ENCODE peak calls at places on chromosomes 1 and 21, in eight cellular contexts. One of them, this sample, is unnamed.

GRCh38 chr1:228852015-228852414 is 116.7 kb downstream of the RHOU start:
- DNase-seq in caudate nucleus: no peak
- DNase-seq in stimulated activated naive B cell treated with anti-CD40 and anti-IgM and Interleukin-4, amounts not matched to agents 10 μg/mL and 1 μg/mL and 100 μg/mL, for 72 hours: no peak
- DNase-seq in OCI-LY7: no peak
- DNase-seq in kidney tubule cell: no peak
- DNase-seq in substantia nigra: no peak
- DNase-seq in mucosa of descending colon: peak
- DNase-seq in NCI-H446: no peak
- DNase-seq in this sample: peak

GRCh38 chr1:64093941-64094340 is 109.5 kb upstream of the UBE2U start:
- DNase-seq in caudate nucleus: no peak
- DNase-seq in stimulated activated naive B cell treated with anti-CD40 and anti-IgM and Interleukin-4, amounts not matched to agents 10 μg/mL and 1 μg/mL and 100 μg/mL, for 72 hours: no peak
- DNase-seq in OCI-LY7: no peak
- DNase-seq in kidney tubule cell: peak
- DNase-seq in substantia nigra: no peak
- DNase-seq in mucosa of descending colon: no peak
- DNase-seq in NCI-H446: no peak
- DNase-seq in this sample: no peak

GRCh38 chr1:235712812-235713211 is 63.2 kb upstream of the GNG4 start:
- DNase-seq in caudate nucleus: no peak
- DNase-seq in stimulated activated naive B cell treated with anti-CD40 and anti-IgM and Interleukin-4, amounts not matched to agents 10 μg/mL and 1 μg/mL and 100 μg/mL, for 72 hours: no peak
- DNase-seq in OCI-LY7: no peak
- DNase-seq in kidney tubule cell: no peak
- DNase-seq in substantia nigra: no peak
- DNase-seq in mucosa of descending colon: no peak
- DNase-seq in NCI-H446: no peak
- DNase-seq in this sample: no peak

GRCh38 chr1:19055001-19055400 is 98.5 kb upstream of the IFFO2 start:
- DNase-seq in caudate nucleus: no peak
- DNase-seq in stimulated activated naive B cell treated with anti-CD40 and anti-IgM and Interleukin-4, amounts not matched to agents 10 μg/mL and 1 μg/mL and 100 μg/mL, for 72 hours: no peak
- DNase-seq in OCI-LY7: no peak
- DNase-seq in kidney tubule cell: no peak
- DNase-seq in substantia nigra: no peak
- DNase-seq in mucosa of descending colon: no peak
- DNase-seq in NCI-H446: no peak
- DNase-seq in this sample: no peak

GRCh38 chr1:119373465-119373864 is 4.9 kb downstream of the HAO2 start:
- DNase-seq in caudate nucleus: no peak
- DNase-seq in stimulated activated naive B cell treated with anti-CD40 and anti-IgM and Interleukin-4, amounts not matched to agents 10 μg/mL and 1 μg/mL and 100 μg/mL, for 72 hours: no peak
- DNase-seq in OCI-LY7: no peak
- DNase-seq in kidney tubule cell: peak
- DNase-seq in substantia nigra: no peak
- DNase-seq in mucosa of descending colon: no peak
- DNase-seq in NCI-H446: no peak
- DNase-seq in this sample: no peak

GRCh38 chr1:193031431-193031830 is 27.7 kb downstream of the UCHL5 start:
- DNase-seq in caudate nucleus: no peak
- DNase-seq in stimulated activated naive B cell treated with anti-CD40 and anti-IgM and Interleukin-4, amounts not matched to agents 10 μg/mL and 1 μg/mL and 100 μg/mL, for 72 hours: no peak
- DNase-seq in OCI-LY7: peak
- DNase-seq in kidney tubule cell: peak
- DNase-seq in substantia nigra: no peak
- DNase-seq in mucosa of descending colon: no peak
- DNase-seq in NCI-H446: no peak
- DNase-seq in this sample: no peak

GRCh38 chr1:202235856-202236837 is 42.5 kb downstream of the LGR6 start:
- DNase-seq in caudate nucleus: no peak
- DNase-seq in stimulated activated naive B cell treated with anti-CD40 and anti-IgM and Interleukin-4, amounts not matched to agents 10 μg/mL and 1 μg/mL and 100 μg/mL, for 72 hours: peak
- DNase-seq in OCI-LY7: peak
- DNase-seq in kidney tubule cell: peak
- DNase-seq in substantia nigra: peak
- DNase-seq in mucosa of descending colon: peak
- DNase-seq in NCI-H446: peak
- DNase-seq in this sample: peak

GRCh38 chr1:76669146-76669545 is 198.1 kb upstream of the ST6GALNAC5 start:
- DNase-seq in caudate nucleus: peak
- DNase-seq in stimulated activated naive B cell treated with anti-CD40 and anti-IgM and Interleukin-4, amounts not matched to agents 10 μg/mL and 1 μg/mL and 100 μg/mL, for 72 hours: no peak
- DNase-seq in OCI-LY7: no peak
- DNase-seq in kidney tubule cell: no peak
- DNase-seq in substantia nigra: no peak
- DNase-seq in mucosa of descending colon: no peak
- DNase-seq in NCI-H446: no peak
- DNase-seq in this sample: no peak

GRCh38 chr1:2801535-2802291 is at the start of gene TTC34:
- DNase-seq in caudate nucleus: no peak
- DNase-seq in stimulated activated naive B cell treated with anti-CD40 and anti-IgM and Interleukin-4, amounts not matched to agents 10 μg/mL and 1 μg/mL and 100 μg/mL, for 72 hours: peak
- DNase-seq in OCI-LY7: peak
- DNase-seq in kidney tubule cell: peak
- DNase-seq in substantia nigra: no peak
- DNase-seq in mucosa of descending colon: peak
- DNase-seq in NCI-H446: no peak
- DNase-seq in this sample: peak

GRCh38 chr21:31781737-31782136 is 49.8 kb upstream of the SCAF4 start:
- DNase-seq in caudate nucleus: no peak
- DNase-seq in stimulated activated naive B cell treated with anti-CD40 and anti-IgM and Interleukin-4, amounts not matched to agents 10 μg/mL and 1 μg/mL and 100 μg/mL, for 72 hours: no peak
- DNase-seq in OCI-LY7: no peak
- DNase-seq in kidney tubule cell: peak
- DNase-seq in substantia nigra: peak
- DNase-seq in mucosa of descending colon: no peak
- DNase-seq in NCI-H446: no peak
- DNase-seq in this sample: peak

GRCh38 chr1:207885129-207886032 is 25.5 kb downstream of the CD34 start:
- DNase-seq in caudate nucleus: peak
- DNase-seq in stimulated activated naive B cell treated with anti-CD40 and anti-IgM and Interleukin-4, amounts not matched to agents 10 μg/mL and 1 μg/mL and 100 μg/mL, for 72 hours: peak
- DNase-seq in OCI-LY7: peak
- DNase-seq in kidney tubule cell: peak
- DNase-seq in substantia nigra: peak
- DNase-seq in mucosa of descending colon: peak
- DNase-seq in NCI-H446: peak
- DNase-seq in this sample: peak

GRCh38 chr1:70893381-70893780 is 154.2 kb downstream of the PTGER3 start:
- DNase-seq in caudate nucleus: no peak
- DNase-seq in stimulated activated naive B cell treated with anti-CD40 and anti-IgM and Interleukin-4, amounts not matched to agents 10 μg/mL and 1 μg/mL and 100 μg/mL, for 72 hours: no peak
- DNase-seq in OCI-LY7: no peak
- DNase-seq in kidney tubule cell: peak
- DNase-seq in substantia nigra: no peak
- DNase-seq in mucosa of descending colon: no peak
- DNase-seq in NCI-H446: no peak
- DNase-seq in this sample: no peak

GRCh38 chr1:160243767-160244166 is 18.6 kb downstream of the DCAF8 start:
- DNase-seq in caudate nucleus: no peak
- DNase-seq in stimulated activated naive B cell treated with anti-CD40 and anti-IgM and Interleukin-4, amounts not matched to agents 10 μg/mL and 1 μg/mL and 100 μg/mL, for 72 hours: no peak
- DNase-seq in OCI-LY7: no peak
- DNase-seq in kidney tubule cell: no peak
- DNase-seq in substantia nigra: no peak
- DNase-seq in mucosa of descending colon: no peak
- DNase-seq in NCI-H446: no peak
- DNase-seq in this sample: no peak

GRCh38 chr21:45974073-45975016 is 7.2 kb upstream of the COL6A1 start:
- DNase-seq in caudate nucleus: no peak
- DNase-seq in stimulated activated naive B cell treated with anti-CD40 and anti-IgM and Interleukin-4, amounts not matched to agents 10 μg/mL and 1 μg/mL and 100 μg/mL, for 72 hours: no peak
- DNase-seq in OCI-LY7: no peak
- DNase-seq in kidney tubule cell: peak
- DNase-seq in substantia nigra: no peak
- DNase-seq in mucosa of descending colon: peak
- DNase-seq in NCI-H446: no peak
- DNase-seq in this sample: no peak

GRCh38 chr1:154342836-154343472 is 17.6 kb downstream of the ATP8B2 start:
- DNase-seq in caudate nucleus: no peak
- DNase-seq in stimulated activated naive B cell treated with anti-CD40 and anti-IgM and Interleukin-4, amounts not matched to agents 10 μg/mL and 1 μg/mL and 100 μg/mL, for 72 hours: no peak
- DNase-seq in OCI-LY7: no peak
- DNase-seq in kidney tubule cell: no peak
- DNase-seq in substantia nigra: no peak
- DNase-seq in mucosa of descending colon: peak
- DNase-seq in NCI-H446: no peak
- DNase-seq in this sample: no peak

GRCh38 chr1:231803353-231803752 is 176.8 kb downstream of the DISC1 start:
- DNase-seq in caudate nucleus: no peak
- DNase-seq in stimulated activated naive B cell treated with anti-CD40 and anti-IgM and Interleukin-4, amounts not matched to agents 10 μg/mL and 1 μg/mL and 100 μg/mL, for 72 hours: no peak
- DNase-seq in OCI-LY7: no peak
- DNase-seq in kidney tubule cell: peak
- DNase-seq in substantia nigra: peak
- DNase-seq in mucosa of descending colon: no peak
- DNase-seq in NCI-H446: peak
- DNase-seq in this sample: no peak

GRCh38 chr1:53377438-53377841 is 49.6 kb upstream of the LRP8 start:
- DNase-seq in caudate nucleus: no peak
- DNase-seq in stimulated activated naive B cell treated with anti-CD40 and anti-IgM and Interleukin-4, amounts not matched to agents 10 μg/mL and 1 μg/mL and 100 μg/mL, for 72 hours: no peak
- DNase-seq in OCI-LY7: no peak
- DNase-seq in kidney tubule cell: no peak
- DNase-seq in substantia nigra: no peak
- DNase-seq in mucosa of descending colon: no peak
- DNase-seq in NCI-H446: no peak
- DNase-seq in this sample: peak

GRCh38 chr21:34524671-34525601 is 12.9 kb upstream of the KCNE1 start:
- DNase-seq in caudate nucleus: no peak
- DNase-seq in stimulated activated naive B cell treated with anti-CD40 and anti-IgM and Interleukin-4, amounts not matched to agents 10 μg/mL and 1 μg/mL and 100 μg/mL, for 72 hours: no peak
- DNase-seq in OCI-LY7: no peak
- DNase-seq in kidney tubule cell: peak
- DNase-seq in substantia nigra: no peak
- DNase-seq in mucosa of descending colon: no peak
- DNase-seq in NCI-H446: no peak
- DNase-seq in this sample: no peak

GRCh38 chr1:68600049-68600661 is 103.3 kb upstream of the DEPDC1 start:
- DNase-seq in caudate nucleus: no peak
- DNase-seq in stimulated activated naive B cell treated with anti-CD40 and anti-IgM and Interleukin-4, amounts not matched to agents 10 μg/mL and 1 μg/mL and 100 μg/mL, for 72 hours: no peak
- DNase-seq in OCI-LY7: peak
- DNase-seq in kidney tubule cell: peak
- DNase-seq in substantia nigra: no peak
- DNase-seq in mucosa of descending colon: no peak
- DNase-seq in NCI-H446: peak
- DNase-seq in this sample: no peak

GRCh38 chr1:21833392-21833976 is 21.4 kb downstream of the LDLRAD2 start:
- DNase-seq in caudate nucleus: no peak
- DNase-seq in stimulated activated naive B cell treated with anti-CD40 and anti-IgM and Interleukin-4, amounts not matched to agents 10 μg/mL and 1 μg/mL and 100 μg/mL, for 72 hours: no peak
- DNase-seq in OCI-LY7: no peak
- DNase-seq in kidney tubule cell: no peak
- DNase-seq in substantia nigra: no peak
- DNase-seq in mucosa of descending colon: no peak
- DNase-seq in NCI-H446: no peak
- DNase-seq in this sample: no peak

GRCh38 chr1:5297199-5297877 is 642.9 kb downstream of the AJAP1 start:
- DNase-seq in caudate nucleus: peak
- DNase-seq in stimulated activated naive B cell treated with anti-CD40 and anti-IgM and Interleukin-4, amounts not matched to agents 10 μg/mL and 1 μg/mL and 100 μg/mL, for 72 hours: no peak
- DNase-seq in OCI-LY7: no peak
- DNase-seq in kidney tubule cell: no peak
- DNase-seq in substantia nigra: peak
- DNase-seq in mucosa of descending colon: peak
- DNase-seq in NCI-H446: no peak
- DNase-seq in this sample: no peak

GRCh38 chr1:85459274-85459673 is 5.7 kb downstream of the DDAH1 start:
- DNase-seq in caudate nucleus: no peak
- DNase-seq in stimulated activated naive B cell treated with anti-CD40 and anti-IgM and Interleukin-4, amounts not matched to agents 10 μg/mL and 1 μg/mL and 100 μg/mL, for 72 hours: no peak
- DNase-seq in OCI-LY7: no peak
- DNase-seq in kidney tubule cell: no peak
- DNase-seq in substantia nigra: no peak
- DNase-seq in mucosa of descending colon: no peak
- DNase-seq in NCI-H446: no peak
- DNase-seq in this sample: no peak

GRCh38 chr1:12595839-12596821 is 21.9 kb downstream of the DHRS3 start:
- DNase-seq in caudate nucleus: peak
- DNase-seq in stimulated activated naive B cell treated with anti-CD40 and anti-IgM and Interleukin-4, amounts not matched to agents 10 μg/mL and 1 μg/mL and 100 μg/mL, for 72 hours: no peak
- DNase-seq in OCI-LY7: no peak
- DNase-seq in kidney tubule cell: peak
- DNase-seq in substantia nigra: peak
- DNase-seq in mucosa of descending colon: peak
- DNase-seq in NCI-H446: no peak
- DNase-seq in this sample: peak

GRCh38 chr1:21586926-21587601 is 77.8 kb downstream of the ALPL start:
- DNase-seq in caudate nucleus: peak
- DNase-seq in stimulated activated naive B cell treated with anti-CD40 and anti-IgM and Interleukin-4, amounts not matched to agents 10 μg/mL and 1 μg/mL and 100 μg/mL, for 72 hours: no peak
- DNase-seq in OCI-LY7: no peak
- DNase-seq in kidney tubule cell: peak
- DNase-seq in substantia nigra: no peak
- DNase-seq in mucosa of descending colon: peak
- DNase-seq in NCI-H446: no peak
- DNase-seq in this sample: no peak

This sample was measured in colonic mucosa.